ENCODE peak calls at places on chromosome 1, in seven cellular contexts. One of them, this sample, is unnamed.

GRCh38 chr1:28193701-28194161 is 17.2 kb upstream of the PTAFR start:
- DNase-seq in IMR-90: no peak
- DNase-seq in H1: peak; percentile 62
- DNase-seq in trophoblast cell: peak; percentile 58
- DNase-seq in neuronal stem cell: no peak
- DNase-seq in mesenchymal stem cell: no peak
- DNase-seq in H9: peak; percentile 93
- DNase-seq in this sample: peak; percentile 75

GRCh38 chr1:53246261-53247134 is 8.2 kb upstream of the MAGOH start:
- DNase-seq in IMR-90: peak; percentile 98
- DNase-seq in H1: no peak
- DNase-seq in trophoblast cell: no peak
- DNase-seq in neuronal stem cell: no peak
- DNase-seq in mesenchymal stem cell: peak; percentile 20
- DNase-seq in H9: no peak
- DNase-seq in this sample: no peak

GRCh38 chr1:115727706-115728249 is 40.7 kb downstream of the CASQ2 start:
- DNase-seq in IMR-90: peak; percentile 75
- DNase-seq in H1: no peak
- DNase-seq in trophoblast cell: peak; percentile 74
- DNase-seq in neuronal stem cell: no peak
- DNase-seq in mesenchymal stem cell: peak; percentile 99
- DNase-seq in H9: no peak
- DNase-seq in this sample: peak; percentile 48

GRCh38 chr1:53821380-53821779 is 16.7 kb downstream of the NDC1 start:
- DNase-seq in IMR-90: no peak
- DNase-seq in H1: no peak
- DNase-seq in trophoblast cell: no peak
- DNase-seq in neuronal stem cell: no peak
- DNase-seq in mesenchymal stem cell: no peak
- DNase-seq in H9: no peak
- DNase-seq in this sample: no peak

GRCh38 chr1:50977575-50978143 is 7.6 kb downstream of the CDKN2C start:
- DNase-seq in IMR-90: peak; percentile 52
- DNase-seq in H1: peak; percentile 71
- DNase-seq in trophoblast cell: peak; percentile 42
- DNase-seq in neuronal stem cell: no peak
- DNase-seq in mesenchymal stem cell: peak; percentile 42
- DNase-seq in H9: no peak
- DNase-seq in this sample: peak; percentile 52

GRCh38 chr1:227068883-227069282 is 128.8 kb downstream of the COQ8A start:
- DNase-seq in IMR-90: peak; percentile 31
- DNase-seq in H1: no peak
- DNase-seq in trophoblast cell: no peak
- DNase-seq in neuronal stem cell: no peak
- DNase-seq in mesenchymal stem cell: peak; percentile 30
- DNase-seq in H9: no peak
- DNase-seq in this sample: no peak

GRCh38 chr1:225923381-225923691 is 714 bp downstream of the PYCR2 start:
- DNase-seq in IMR-90: no peak
- DNase-seq in H1: no peak
- DNase-seq in trophoblast cell: peak; percentile 36
- DNase-seq in neuronal stem cell: no peak
- DNase-seq in mesenchymal stem cell: no peak
- DNase-seq in H9: no peak
- DNase-seq in this sample: no peak

GRCh38 chr1:204288061-204288588 is 71.6 kb downstream of the PLEKHA6 start:
- DNase-seq in IMR-90: no peak
- DNase-seq in H1: peak; percentile 82
- DNase-seq in trophoblast cell: peak; percentile 9
- DNase-seq in neuronal stem cell: no peak
- DNase-seq in mesenchymal stem cell: peak; percentile 46
- DNase-seq in H9: peak; percentile 85
- DNase-seq in this sample: peak; percentile 88

GRCh38 chr1:39540504-39541031 is 36.0 kb downstream of the PABPC4 start:
- DNase-seq in IMR-90: peak; percentile 77
- DNase-seq in H1: no peak
- DNase-seq in trophoblast cell: peak; percentile 70
- DNase-seq in neuronal stem cell: no peak
- DNase-seq in mesenchymal stem cell: peak; percentile 87
- DNase-seq in H9: no peak
- DNase-seq in this sample: no peak

GRCh38 chr1:167663002-167663772 is 33.2 kb downstream of the RCSD1 start:
- DNase-seq in IMR-90: peak; percentile 47
- DNase-seq in H1: no peak
- DNase-seq in trophoblast cell: peak; percentile 34
- DNase-seq in neuronal stem cell: no peak
- DNase-seq in mesenchymal stem cell: peak; percentile 79
- DNase-seq in H9: no peak
- DNase-seq in this sample: peak; percentile 55

GRCh38 chr1:206772228-206773002 is at the start of gene IL10:
- DNase-seq in IMR-90: no peak
- DNase-seq in H1: no peak
- DNase-seq in trophoblast cell: no peak
- DNase-seq in neuronal stem cell: no peak
- DNase-seq in mesenchymal stem cell: no peak
- DNase-seq in H9: no peak
- DNase-seq in this sample: no peak

GRCh38 chr1:55541296-55541695 is 326.1 kb upstream of the USP24 start:
- DNase-seq in IMR-90: no peak
- DNase-seq in H1: no peak
- DNase-seq in trophoblast cell: no peak
- DNase-seq in neuronal stem cell: no peak
- DNase-seq in mesenchymal stem cell: no peak
- DNase-seq in H9: no peak
- DNase-seq in this sample: no peak

GRCh38 chr1:55546553-55546952 is 331.4 kb upstream of the USP24 start:
- DNase-seq in IMR-90: no peak
- DNase-seq in H1: no peak
- DNase-seq in trophoblast cell: no peak
- DNase-seq in neuronal stem cell: no peak
- DNase-seq in mesenchymal stem cell: no peak
- DNase-seq in H9: no peak
- DNase-seq in this sample: no peak

GRCh38 chr1:55539652-55540512 is 324.7 kb upstream of the USP24 start:
- DNase-seq in IMR-90: no peak
- DNase-seq in H1: no peak
- DNase-seq in trophoblast cell: no peak
- DNase-seq in neuronal stem cell: no peak
- DNase-seq in mesenchymal stem cell: no peak
- DNase-seq in H9: no peak
- DNase-seq in this sample: no peak

GRCh38 chr1:55544826-55545225 is 329.7 kb upstream of the USP24 start:
- DNase-seq in IMR-90: no peak
- DNase-seq in H1: no peak
- DNase-seq in trophoblast cell: peak; percentile 48
- DNase-seq in neuronal stem cell: no peak
- DNase-seq in mesenchymal stem cell: no peak
- DNase-seq in H9: no peak
- DNase-seq in this sample: no peak

GRCh38 chr1:55542901-55543504 is 327.8 kb upstream of the USP24 start:
- DNase-seq in IMR-90: peak; percentile 84
- DNase-seq in H1: no peak
- DNase-seq in trophoblast cell: no peak
- DNase-seq in neuronal stem cell: no peak
- DNase-seq in mesenchymal stem cell: no peak
- DNase-seq in H9: no peak
- DNase-seq in this sample: no peak
- H2AK5ac ChIP-seq in IMR-90: peak overlapping the region; percentile 77
- H2AK5ac ChIP-seq in H1: no peak overlapping the region
- H2AK5ac ChIP-seq in trophoblast cell: no peak overlapping the region
- H2AK5ac ChIP-seq in neuronal stem cell: no peak overlapping the region
- H2AK5ac ChIP-seq in mesenchymal stem cell: no peak overlapping the region
- H2AK5ac ChIP-seq in H9: no peak overlapping the region
- H2AK5ac ChIP-seq in this sample: no peak overlapping the region

GRCh38 chr1:107623431-107623830 is 341.5 kb downstream of the VAV3 start:
- DNase-seq in IMR-90: no peak
- DNase-seq in H1: no peak
- DNase-seq in trophoblast cell: no peak
- DNase-seq in neuronal stem cell: no peak
- DNase-seq in mesenchymal stem cell: no peak
- DNase-seq in H9: no peak
- DNase-seq in this sample: no peak

GRCh38 chr1:107622540-107622939 is 342.4 kb downstream of the VAV3 start:
- DNase-seq in IMR-90: no peak
- DNase-seq in H1: no peak
- DNase-seq in trophoblast cell: no peak
- DNase-seq in neuronal stem cell: no peak
- DNase-seq in mesenchymal stem cell: no peak
- DNase-seq in H9: no peak
- DNase-seq in this sample: no peak

GRCh38 chr1:107622975-107623374 is 342.0 kb downstream of the VAV3 start:
- DNase-seq in IMR-90: peak; percentile 23
- DNase-seq in H1: no peak
- DNase-seq in trophoblast cell: no peak
- DNase-seq in neuronal stem cell: no peak
- DNase-seq in mesenchymal stem cell: no peak
- DNase-seq in H9: no peak
- DNase-seq in this sample: no peak

GRCh38 chr1:107626075-107626796 is 338.7 kb downstream of the VAV3 start:
- DNase-seq in IMR-90: no peak
- DNase-seq in H1: no peak
- DNase-seq in trophoblast cell: peak; percentile 65
- DNase-seq in neuronal stem cell: no peak
- DNase-seq in mesenchymal stem cell: no peak
- DNase-seq in H9: no peak
- DNase-seq in this sample: no peak

DNA sequence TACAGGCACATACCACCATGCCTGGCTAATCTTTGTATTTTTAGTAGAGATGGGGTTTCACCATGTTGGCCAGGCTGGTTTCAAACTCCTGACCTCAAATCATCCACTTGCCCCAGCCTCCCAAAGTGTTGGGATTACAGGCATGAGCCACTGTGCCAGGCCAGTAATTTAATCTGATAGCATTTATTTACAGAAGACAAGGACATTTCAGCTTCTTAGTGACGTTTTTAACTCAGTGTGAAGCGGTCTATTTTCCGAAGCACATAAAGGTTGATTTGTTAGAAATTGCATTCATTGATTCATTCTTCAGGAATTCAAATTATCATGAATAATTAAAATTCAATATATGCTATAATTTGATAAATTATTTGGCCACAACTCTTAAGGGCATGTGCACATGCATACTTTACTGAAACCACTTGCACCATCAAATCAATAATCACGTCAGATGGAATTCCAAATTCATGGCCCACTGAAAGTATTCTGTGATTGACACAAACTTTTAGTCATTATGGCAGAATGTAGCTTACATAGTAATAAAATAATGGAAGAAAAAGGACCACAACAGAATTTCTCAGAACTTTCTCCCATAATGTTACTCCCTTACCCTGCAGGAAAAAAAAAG is 339.5 kb downstream of the VAV3 start:
- DNase-seq in IMR-90: no peak
- DNase-seq in H1: no peak
- DNase-seq in trophoblast cell: no peak
- DNase-seq in neuronal stem cell: no peak
- DNase-seq in mesenchymal stem cell: no peak
- DNase-seq in H9: no peak
- DNase-seq in this sample: no peak
- H2AK5ac ChIP-seq in IMR-90: no peak overlapping the region
- H2AK5ac ChIP-seq in H1: no peak overlapping the region
- H2AK5ac ChIP-seq in trophoblast cell: no peak overlapping the region
- H2AK5ac ChIP-seq in neuronal stem cell: no peak overlapping the region
- H2AK5ac ChIP-seq in mesenchymal stem cell: no peak overlapping the region
- H2AK5ac ChIP-seq in H9: no peak overlapping the region
- H2AK5ac ChIP-seq in this sample: no peak overlapping the region

GRCh38 chr1:202245391-202245790 is 51.8 kb downstream of the LGR6 start:
- DNase-seq in IMR-90: no peak
- DNase-seq in H1: no peak
- DNase-seq in trophoblast cell: no peak
- DNase-seq in neuronal stem cell: no peak
- DNase-seq in mesenchymal stem cell: no peak
- DNase-seq in H9: peak; percentile 10
- DNase-seq in this sample: no peak

GRCh38 chr1:202247104-202247503 is 53.5 kb downstream of the LGR6 start:
- DNase-seq in IMR-90: no peak
- DNase-seq in H1: no peak
- DNase-seq in trophoblast cell: no peak
- DNase-seq in neuronal stem cell: no peak
- DNase-seq in mesenchymal stem cell: no peak
- DNase-seq in H9: peak; percentile 9
- DNase-seq in this sample: no peak

GRCh38 chr1:202248861-202249260 is 55.3 kb downstream of the LGR6 start:
- DNase-seq in IMR-90: no peak
- DNase-seq in H1: no peak
- DNase-seq in trophoblast cell: no peak
- DNase-seq in neuronal stem cell: no peak
- DNase-seq in mesenchymal stem cell: no peak
- DNase-seq in H9: peak; percentile 10
- DNase-seq in this sample: no peak

GRCh38 chr1:202249846-202250245 is 56.2 kb downstream of the LGR6 start:
- DNase-seq in IMR-90: no peak
- DNase-seq in H1: no peak
- DNase-seq in trophoblast cell: no peak
- DNase-seq in neuronal stem cell: no peak
- DNase-seq in mesenchymal stem cell: no peak
- DNase-seq in H9: peak; percentile 4
- DNase-seq in this sample: no peak

DNA sequence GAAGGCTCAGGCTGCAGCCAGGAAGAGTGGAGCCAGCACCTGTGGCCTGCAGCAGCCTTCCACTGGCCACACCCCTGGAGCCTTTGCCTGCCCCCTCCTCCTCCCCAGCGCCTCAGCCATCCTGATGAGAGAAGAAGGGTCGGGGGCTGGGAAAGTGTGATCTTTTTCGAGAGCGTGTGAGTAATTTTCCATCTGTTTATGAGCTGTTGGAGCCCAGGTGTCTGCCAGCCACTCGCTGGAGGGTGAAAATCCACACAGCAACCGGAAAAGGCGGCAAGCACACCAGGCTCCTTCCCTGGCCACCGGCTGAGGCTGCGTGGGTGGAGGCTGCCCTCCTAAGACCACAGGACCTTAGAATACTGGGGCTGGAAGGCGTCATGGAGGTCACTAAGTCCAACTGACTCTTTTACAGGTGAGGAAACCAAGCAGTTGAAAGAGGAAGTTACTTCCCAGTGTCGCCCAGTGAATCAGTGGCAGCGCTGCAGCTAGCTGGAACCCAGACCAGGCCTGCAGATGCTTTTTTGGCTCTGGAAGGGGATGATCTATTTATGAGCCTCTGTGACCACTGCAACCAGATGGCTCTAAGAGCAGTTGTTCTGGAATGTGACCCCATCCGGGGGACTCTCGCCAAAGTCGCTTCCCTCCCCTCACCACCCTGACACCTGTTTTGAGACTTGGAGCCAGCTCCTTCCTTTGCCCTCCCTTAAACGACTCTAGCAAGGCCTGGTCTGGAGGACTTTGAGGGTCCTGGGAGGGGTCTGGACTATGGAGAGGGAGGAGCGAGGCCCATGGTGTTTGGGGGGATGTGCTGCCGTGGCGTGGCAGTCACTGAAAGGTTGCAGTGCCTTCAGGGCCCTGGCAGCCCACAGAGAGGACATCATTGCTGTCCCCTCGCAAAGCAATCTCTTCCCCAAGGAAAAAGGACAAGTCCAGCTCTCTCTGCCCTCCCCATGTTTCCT is 54.5 kb downstream of the LGR6 start:
- DNase-seq in IMR-90: no peak
- DNase-seq in H1: no peak
- DNase-seq in trophoblast cell: no peak
- DNase-seq in neuronal stem cell: no peak
- DNase-seq in mesenchymal stem cell: no peak
- DNase-seq in H9: peak; percentile 52
- DNase-seq in this sample: peak; percentile 46
- H2AK5ac ChIP-seq in IMR-90: no peak overlapping the region
- H2AK5ac ChIP-seq in H1: no peak overlapping the region
- H2AK5ac ChIP-seq in trophoblast cell: no peak overlapping the region
- H2AK5ac ChIP-seq in neuronal stem cell: no peak overlapping the region
- H2AK5ac ChIP-seq in mesenchymal stem cell: no peak overlapping the region
- H2AK5ac ChIP-seq in H9: no peak overlapping the region
- H2AK5ac ChIP-seq in this sample: no peak overlapping the region

GRCh38 chr1:180633092-180634045 is 1.5 kb downstream of the XPR1 start:
- DNase-seq in IMR-90: peak; percentile 57
- DNase-seq in H1: no peak
- DNase-seq in trophoblast cell: peak; percentile 24
- DNase-seq in neuronal stem cell: no peak
- DNase-seq in mesenchymal stem cell: no peak
- DNase-seq in H9: no peak
- DNase-seq in this sample: no peak
- H2AK5ac ChIP-seq in IMR-90: no peak overlapping the region
- H2AK5ac ChIP-seq in H1: no peak overlapping the region
- H2AK5ac ChIP-seq in trophoblast cell: no peak overlapping the region
- H2AK5ac ChIP-seq in neuronal stem cell: no peak overlapping the region
- H2AK5ac ChIP-seq in mesenchymal stem cell: no peak overlapping the region
- H2AK5ac ChIP-seq in H9: no peak overlapping the region
- H2AK5ac ChIP-seq in this sample: no peak overlapping the region